ENCODE peak calls at places on chromosomes 4 and X, in four cellular contexts. J is suprapubic skin, V is psoas muscle, G is substantia nigra. X is an unnamed sample.

GRCh38 chr4:1317177-1318045 is 27.7 kb downstream of the MAEA start:
- DNase-seq in J (no peak), V (no peak), G (no peak), X (no peak)

GRCh38 chrX:69152398-69152797 is 12.9 kb downstream of the PJA1 start:
- DNase-seq in J (no peak), V (no peak), G (no peak), X (no peak)

GRCh38 chr4:63296773-63297172 is 1112.5 kb downstream of the TECRL start:
- DNase-seq in J (no peak), V (no peak), G (no peak), X (no peak)

GRCh38 chr4:183185018-183185417 is 86.0 kb downstream of the WWC2 start:
- DNase-seq in J (no peak), V (no peak), G (no peak), X (no peak)

GRCh38 chrX:13377537-13377936 is 57.7 kb upstream of the ATXN3L start:
- DNase-seq in J (no peak), V (no peak), G (no peak), X (no peak)

GRCh38 chr4:143355540-143356217 is 19.0 kb downstream of the GAB1 start:
- DNase-seq in J (no peak), V (no peak), G (no peak), X (peak)

GRCh38 chrX:81390244-81390643 is 188.3 kb downstream of the SH3BGRL start:
- DNase-seq in J (no peak), V (no peak), G (no peak), X (no peak)

GRCh38 chrX:106170318-106170717 is 2.2 kb downstream of the PWWP3B start:
- DNase-seq in J (no peak), V (no peak), G (no peak), X (no peak)

GRCh38 chr4:119212964-119213606 is 572 bp downstream of the USP53 start:
- DNase-seq in J (peak), V (peak), G (peak), X (peak)

GRCh38 chrX:136780241-136780640 is 491 bp downstream of the ARHGEF6 start:
- DNase-seq in J (no peak), V (no peak), G (no peak), X (no peak)

GRCh38 chr4:85677286-85677685 is 202.3 kb downstream of the ARHGAP24 start:
- DNase-seq in J (no peak), V (no peak), G (no peak), X (no peak)

GRCh38 chr4:51842167-51842553 is 793 bp upstream of the DCUN1D4 start:
- DNase-seq in J (no peak), V (no peak), G (peak), X (no peak)

GRCh38 chr4:183335369-183335940 is 13.2 kb upstream of the CLDN24 start:
- DNase-seq in J (peak), V (no peak), G (no peak), X (peak)

GRCh38 chrX:100695991-100696390 is 35.9 kb downstream of the SYTL4 start:
- DNase-seq in J (no peak), V (no peak), G (no peak), X (peak)

GRCh38 chr4:53908661-53909078 is 155.7 kb downstream of the CHIC2 start:
- DNase-seq in J (no peak), V (no peak), G (no peak), X (no peak)

GRCh38 chrX:136779346-136779781 is 1.4 kb downstream of the ARHGEF6 start:
- DNase-seq in J (no peak), V (no peak), G (no peak), X (no peak)

GRCh38 chrX:69759921-69760625 is 144.2 kb downstream of the EDA start:
- DNase-seq in J (no peak), V (no peak), G (no peak), X (no peak)

GRCh38 chr4:47784222-47784621 is 53.6 kb downstream of the CORIN start:
- DNase-seq in J (no peak), V (no peak), G (no peak), X (no peak)

GRCh38 chr4:187826725-187827124 is 168.8 kb upstream of the ZFP42 start:
- DNase-seq in J (no peak), V (no peak), G (no peak), X (no peak)

GRCh38 chrX:2627272-2627867 is 63.7 kb upstream of the CD99 start:
- DNase-seq in J (no peak), V (no peak), G (no peak), X (no peak)

GRCh38 chrX:21946925-21947641 is 6.6 kb downstream of the SMS start:
- DNase-seq in J (no peak), V (no peak), G (no peak), X (peak)

GRCh38 chrX:151393514-151393913 is 3.5 kb upstream of the VMA21 start:
- DNase-seq in J (no peak), V (no peak), G (no peak), X (no peak)

GRCh38 chr4:61070269-61070668 is 129.9 kb upstream of the ADGRL3 start:
- DNase-seq in J (no peak), V (no peak), G (no peak), X (no peak)

GRCh38 chr4:1516261-1516660 is 110.0 kb upstream of the NKX1-1 start:
- DNase-seq in J (no peak), V (peak), G (no peak), X (no peak)

GRCh38 chrX:150438165-150438564 is 75.0 kb downstream of the MAMLD1 start:
- DNase-seq in J (no peak), V (no peak), G (no peak), X (no peak)

GRCh38 chr4:110675406-110675805 is 52.5 kb upstream of the PITX2 start:
- DNase-seq in J (no peak), V (no peak), G (no peak), X (no peak)

GRCh38 chr4:151325320-151326246 is at the start of gene SH3D19:
- DNase-seq in J (peak), V (peak), G (peak), X (no peak)

GRCh38 chr4:177404342-177404741 is 37.9 kb downstream of the AGA start:
- DNase-seq in J (no peak), V (no peak), G (no peak), X (no peak)

GRCh38 chr4:120052840-120053239 is 13.8 kb downstream of the MAD2L1 start:
- DNase-seq in J (no peak), V (peak), G (no peak), X (peak)

GRCh38 chrX:130741584-130741983 is 161.4 kb downstream of the ENOX2 start:
- DNase-seq in J (no peak), V (no peak), G (no peak), X (no peak)

GRCh38 chr4:7803992-7804758 is 135.5 kb downstream of the AFAP1 start:
- DNase-seq in J (peak), V (peak), G (peak), X (no peak)
- H3K27ac ChIP-seq in J (no peak), V (no peak), G (no peak), X (no peak)

GRCh38 chr4:159227378-159227777 is 124.5 kb downstream of the RAPGEF2 start:
- DNase-seq in J (no peak), V (no peak), G (no peak), X (no peak)
- H3K27ac ChIP-seq in J (peak), V (peak), G (no peak), X (peak)

GRCh38 chr4:2800691-2801596 is 8.1 kb downstream of the SH3BP2 start:
- DNase-seq in J (peak), V (peak), G (peak), X (no peak)

GRCh38 chr4:2798399-2799301 is 5.8 kb downstream of the SH3BP2 start:
- DNase-seq in J (peak), V (peak), G (no peak), X (peak)

GRCh38 chr4:2799971-2800690 is 7.2 kb downstream of the SH3BP2 start:
- DNase-seq in J (peak), V (peak), G (peak), X (no peak)

GRCh38 chr4:2797545-2798305 is 4.8 kb downstream of the SH3BP2 start:
- DNase-seq in J (peak), V (peak), G (no peak), X (no peak)

DNA sequence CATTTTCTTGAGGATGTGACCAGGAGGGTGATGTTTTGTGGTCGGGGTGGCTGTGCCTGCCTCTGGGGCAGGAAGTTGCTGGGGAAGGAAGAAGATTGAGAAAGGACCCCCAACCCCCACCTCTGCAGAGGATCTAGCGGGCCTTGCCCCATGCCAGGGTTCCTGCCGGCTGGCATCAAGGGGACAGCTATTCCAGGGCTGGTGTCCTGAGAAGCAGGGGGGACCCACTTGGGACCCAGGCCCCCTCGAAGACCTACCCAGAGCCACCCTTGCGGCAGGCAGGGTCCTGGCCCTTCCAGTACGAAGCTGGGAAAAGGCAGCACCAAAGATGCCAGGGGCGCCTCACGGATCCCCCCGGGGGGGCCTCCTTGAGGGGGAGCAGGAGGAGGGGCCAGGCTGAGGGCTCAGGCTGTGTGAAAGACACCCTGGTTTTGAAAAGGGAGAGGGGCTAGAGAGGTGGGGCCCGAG is 6.6 kb downstream of the SH3BP2 start:
- DNase-seq in J (peak), V (peak), G (no peak), X (no peak)
- H3K27ac ChIP-seq in J (peak), V (no peak), G (peak), X (peak)

DNA sequence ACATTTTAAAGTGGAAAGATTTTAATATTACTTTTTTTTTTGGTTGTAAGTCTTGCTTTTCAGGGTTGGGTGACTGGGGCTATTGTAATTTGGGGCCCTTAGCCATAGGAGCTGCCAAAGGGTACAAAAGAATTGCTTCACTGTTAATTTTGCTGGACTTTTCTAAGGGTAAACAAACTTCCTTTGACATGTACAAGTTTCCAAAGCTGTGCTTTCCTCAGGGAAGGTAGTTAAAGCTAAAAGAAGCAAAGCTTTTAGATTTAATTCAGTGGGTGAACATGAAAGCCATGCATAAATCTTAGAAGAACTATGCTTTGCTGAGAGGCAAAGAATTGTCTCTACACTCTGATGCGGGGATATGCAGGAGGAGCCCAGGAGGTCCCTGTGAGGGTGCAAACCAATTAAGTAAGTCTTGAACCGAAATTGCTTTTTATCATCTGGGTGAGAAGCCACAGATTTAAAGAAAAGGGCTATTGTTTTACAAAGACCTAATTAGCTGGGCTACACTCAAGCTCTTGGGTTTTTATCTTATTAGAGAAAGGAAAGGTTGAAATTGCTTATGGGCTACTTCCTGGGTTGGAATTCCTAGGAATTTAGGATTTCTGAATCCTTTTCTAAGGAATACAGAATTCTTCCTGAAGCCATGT is 188.6 kb upstream of the ANK2 start:
- DNase-seq in J (no peak), V (no peak), G (no peak), X (no peak)
- H3K27ac ChIP-seq in J (no peak), V (no peak), G (peak), X (no peak)

DNA sequence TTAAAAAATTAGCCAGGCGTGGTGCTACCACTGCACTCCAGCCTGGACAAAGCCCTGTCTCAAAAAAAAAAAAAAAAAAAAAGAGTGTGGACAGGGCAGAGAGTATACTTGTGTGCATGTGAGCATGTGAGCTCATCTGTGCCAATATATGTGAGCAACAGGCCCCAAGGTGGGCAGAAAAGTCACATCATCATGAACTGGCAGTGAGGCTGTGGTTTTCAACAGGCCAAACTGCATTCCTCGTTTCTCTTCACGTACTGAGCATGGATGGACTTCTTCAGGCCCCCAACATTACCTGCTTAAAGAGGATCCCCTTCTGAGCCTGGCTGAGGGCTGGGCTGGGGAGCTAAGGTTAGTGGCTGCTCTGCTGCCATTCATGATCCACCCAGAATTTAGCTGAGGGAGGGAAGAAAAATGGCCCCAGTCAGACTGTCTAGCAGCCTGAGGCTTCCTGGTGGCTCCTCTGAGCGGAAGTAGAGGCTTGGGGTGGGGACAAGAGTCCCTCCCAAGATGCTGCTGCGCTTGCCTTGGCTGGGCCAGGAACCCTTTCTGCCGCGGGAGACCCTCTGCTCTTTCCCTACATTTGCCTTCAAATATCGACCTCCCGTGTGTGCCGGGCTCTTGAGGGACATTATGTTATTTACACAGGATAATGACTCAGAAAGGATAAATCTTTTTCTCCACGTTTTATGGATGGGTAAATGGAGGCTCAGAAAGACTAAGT is 55.0 kb downstream of the DIPK2B start:
- DNase-seq in J (no peak), V (no peak), G (no peak), X (peak)
- H3K27ac ChIP-seq in J (no peak), V (no peak), G (peak), X (no peak)

GRCh38 chr4:6681191-6681590 is 12.5 kb upstream of the S100P start:
- DNase-seq in J (no peak), V (no peak), G (no peak), X (no peak)
- H3K27ac ChIP-seq in J (no peak), V (no peak), G (no peak), X (no peak)

GRCh38 chr4:158121203-158121586 is 51.6 kb downstream of the GASK1B start:
- DNase-seq in J (no peak), V (no peak), G (no peak), X (no peak)
- H3K27ac ChIP-seq in J (no peak), V (no peak), G (no peak), X (no peak)

GRCh38 chrX:114582264-114582632 is 1.6 kb upstream of the HTR2C start:
- DNase-seq in J (no peak), V (no peak), G (no peak), X (no peak)
- H3K27ac ChIP-seq in J (no peak), V (no peak), G (no peak), X (no peak)

DNA sequence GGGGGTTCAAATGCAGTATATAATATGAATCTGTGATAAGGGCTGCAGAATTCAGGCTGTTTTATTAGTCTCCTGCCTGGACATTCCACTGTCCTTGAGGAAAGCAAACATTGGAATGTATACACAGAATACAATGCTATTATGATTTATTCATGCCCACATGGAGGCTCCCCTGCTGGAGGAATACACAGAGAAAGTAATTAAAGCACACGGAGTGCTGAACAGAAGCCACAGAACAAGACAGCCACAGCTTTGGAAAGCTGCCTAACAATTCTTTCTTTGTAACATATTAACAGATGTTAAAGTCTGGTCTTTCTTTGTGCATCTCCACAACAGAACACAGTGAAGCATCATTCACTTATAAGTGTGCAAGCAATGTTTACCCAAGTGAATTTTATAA is 155.8 kb downstream of the ARAP2 start:
- DNase-seq in J (no peak), V (no peak), G (no peak), X (no peak)
- H3K27ac ChIP-seq in J (no peak), V (no peak), G (peak), X (no peak)

DNA sequence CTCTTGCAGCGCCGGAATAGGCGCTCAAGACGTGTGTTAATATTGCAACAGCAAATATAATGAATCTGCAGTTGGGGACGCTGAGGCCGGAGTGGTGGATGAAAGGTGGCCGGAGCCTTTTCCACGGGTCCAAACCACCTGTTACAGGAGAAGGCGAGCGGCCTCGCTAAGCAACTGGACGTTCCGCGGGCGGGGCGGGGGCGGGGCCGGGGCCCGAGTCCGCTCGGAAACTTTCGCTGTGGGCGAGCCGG is 325 bp upstream of the WFS1 start:
- DNase-seq in J (no peak), V (no peak), G (no peak), X (no peak)
- H3K27ac ChIP-seq in J (no peak), V (no peak), G (peak), X (no peak)